ENCODE peak calls at places on chromosomes 13 and 19, in nine cellular contexts. F, N, T, Y, R, S, G, O and B are unnamed samples.

GRCh38 chr13:86710013-86710412 is 910.8 kb upstream of the SLITRK6 start:
- DNase-seq in F (no peak), N (no peak), T (no peak), Y (no peak), R (no peak), S (no peak), G (no peak), O (no peak), B (no peak)

GRCh38 chr13:101919541-101920306 is 467.2 kb downstream of the ITGBL1 start:
- DNase-seq in F (peak; percentile 57), N (peak; percentile 35), T (no peak), Y (peak; percentile 35), R (no peak), S (no peak), G (no peak), O (no peak), B (no peak)

GRCh38 chr13:27924529-27925141 is 4.8 kb downstream of the PDX1 start:
- DNase-seq in F (no peak), N (no peak), T (no peak), Y (no peak), R (no peak), S (no peak), G (no peak), O (no peak), B (no peak)

GRCh38 chr13:26727122-26727521 is 33.5 kb downstream of the GPR12 start:
- DNase-seq in F (no peak), N (no peak), T (no peak), Y (no peak), R (no peak), S (no peak), G (no peak), O (no peak), B (no peak)

GRCh38 chr13:83150616-83151307 is 731.5 kb downstream of the SLITRK1 start:
- DNase-seq in F (no peak), N (no peak), T (no peak), Y (no peak), R (peak; percentile 13), S (no peak), G (no peak), O (no peak), B (peak; percentile 30)

GRCh38 chr13:102793583-102794355 is 5.0 kb downstream of the POGLUT2 start:
- DNase-seq in F (no peak), N (no peak), T (no peak), Y (no peak), R (no peak), S (peak; percentile 68), G (no peak), O (no peak), B (no peak)

GRCh38 chr13:107329991-107330390 is 762.1 kb upstream of the ARGLU1 start:
- DNase-seq in F (peak; percentile 49), N (peak; percentile 67), T (no peak), Y (no peak), R (no peak), S (no peak), G (no peak), O (no peak), B (no peak)

GRCh38 chr19:40745402-40745780 is 4.9 kb downstream of the ACTMAP start:
- DNase-seq in F (no peak), N (peak; percentile 52), T (no peak), Y (no peak), R (no peak), S (no peak), G (no peak), O (no peak), B (no peak)

GRCh38 chr19:55598034-55598433 is 1.3 kb downstream of the FIZ1 start:
- DNase-seq in F (no peak), N (no peak), T (no peak), Y (no peak), R (no peak), S (no peak), G (no peak), O (no peak), B (no peak)

GRCh38 chr19:47357788-47358680 is 8.9 kb downstream of the DHX34 start:
- DNase-seq in F (no peak), N (no peak), T (no peak), Y (no peak), R (no peak), S (no peak), G (no peak), O (no peak), B (no peak)

GRCh38 chr19:17294051-17294891 is 9.0 kb downstream of the ABHD8 start:
- DNase-seq in F (no peak), N (no peak), T (peak; percentile 37), Y (no peak), R (no peak), S (no peak), G (peak; percentile 55), O (no peak), B (no peak)

GRCh38 chr19:35859414-35859813 is 2.7 kb downstream of the KIRREL2 start:
- DNase-seq in F (no peak), N (no peak), T (no peak), Y (no peak), R (no peak), S (no peak), G (no peak), O (no peak), B (no peak)

GRCh38 chr13:67438465-67438864 is 208.3 kb upstream of the PCDH9 start:
- DNase-seq in F (peak; percentile 7), N (no peak), T (no peak), Y (no peak), R (no peak), S (peak; percentile 16), G (no peak), O (no peak), B (no peak)

GRCh38 chr13:31045621-31046081 is 113.2 kb downstream of the TEX26 start:
- DNase-seq in F (no peak), N (peak; percentile 96), T (no peak), Y (no peak), R (peak; percentile 7), S (no peak), G (peak; percentile 63), O (peak; percentile 70), B (peak; percentile 94)

GRCh38 chr13:21435710-21436151 is 23.4 kb downstream of the ZDHHC20 start:
- DNase-seq in F (no peak), N (peak; percentile 92), T (no peak), Y (no peak), R (peak; percentile 42), S (no peak), G (peak; percentile 72), O (peak; percentile 63), B (peak; percentile 35)

GRCh38 chr13:93086329-93086728 is 140.3 kb upstream of the GPC6 start:
- DNase-seq in F (no peak), N (no peak), T (no peak), Y (no peak), R (no peak), S (no peak), G (no peak), O (no peak), B (no peak)

GRCh38 chr19:45515807-45516401 is 8.6 kb downstream of the VASP start:
- DNase-seq in F (no peak), N (no peak), T (no peak), Y (no peak), R (no peak), S (no peak), G (no peak), O (no peak), B (no peak)